ENCODE peak calls at places on chromosomes 7 and 10, in five cellular contexts. M is uterus, D is IMR-90, P is GM12878, Z is A549. E is an unnamed sample.

GRCh38 chr10:121559321-121559720 is 38.9 kb downstream of the FGFR2 start:
- DNase-seq in M (no peak), D (no peak), P (no peak), Z (no peak), E (no peak)

GRCh38 chr7:38382627-38383026 is 109.2 kb upstream of the TARP start:
- DNase-seq in M (no peak), D (peak; percentile 10), P (no peak), Z (no peak), E (no peak)

GRCh38 chr10:71810048-71810750 is 36.9 kb upstream of the VSIR start:
- DNase-seq in M (no peak), D (no peak), P (no peak), Z (no peak), E (no peak)

GRCh38 chr10:31728698-31729224 is 199.9 kb downstream of the ARHGAP12 start:
- DNase-seq in M (no peak), D (no peak), P (no peak), Z (no peak), E (no peak)

GRCh38 chr10:103792547-103792946 is 62.8 kb downstream of the SH3PXD2A start:
- DNase-seq in M (no peak), D (peak; percentile 69), P (no peak), Z (no peak), E (no peak)

GRCh38 chr10:132484922-132485321 is 52.7 kb upstream of the INPP5A start:
- DNase-seq in M (no peak), D (no peak), P (no peak), Z (no peak), E (no peak)

GRCh38 chr10:71038921-71039320 is 150.6 kb upstream of the PCBD1 start:
- DNase-seq in M (no peak), D (no peak), P (no peak), Z (no peak), E (no peak)

GRCh38 chr7:143882611-143883078 is 19.3 kb downstream of the TCAF1 start:
- DNase-seq in M (peak; percentile 64), D (peak; percentile 56), P (no peak), Z (no peak), E (peak; percentile 91)

GRCh38 chr10:17512341-17513001 is 58.1 kb upstream of the ST8SIA6 start:
- DNase-seq in M (peak; percentile 49), D (peak; percentile 98), P (no peak), Z (peak; percentile 91), E (no peak)

DNA sequence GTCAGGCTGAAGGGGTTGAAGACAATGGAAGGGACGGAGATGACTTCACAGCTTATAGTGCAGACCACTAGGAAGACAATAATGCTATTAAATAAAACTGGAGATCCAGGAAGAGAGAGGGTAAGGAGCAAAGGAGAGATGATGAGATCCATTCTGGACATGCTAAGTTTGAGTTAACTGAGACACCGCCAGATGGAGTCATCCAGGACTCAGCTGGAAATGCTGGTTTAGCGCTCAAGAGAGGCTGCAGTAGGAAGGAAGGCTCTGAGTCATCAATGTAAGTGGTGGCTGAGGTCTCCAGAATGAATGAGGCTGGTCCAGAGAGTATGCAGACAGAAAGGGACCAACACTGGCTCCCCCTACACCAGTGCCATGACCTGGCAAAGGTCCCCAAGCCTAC is 9.1 kb downstream of the GFRA1 start:
- DNase-seq in M (no peak), D (peak; percentile 10), P (no peak), Z (no peak), E (no peak)
- TF ChIP-seq CTCF in M (no peak), D (no peak), P (no peak), Z (no peak), E (no peak)

GRCh38 chr10:11876805-11877395 is 53.7 kb downstream of the PROSER2 start:
- DNase-seq in M (no peak), D (no peak), P (no peak), Z (no peak), E (no peak)

GRCh38 chr10:11875499-11876281 is 52.5 kb downstream of the PROSER2 start:
- DNase-seq in M (peak; percentile 53), D (peak; percentile 87), P (no peak), Z (peak; percentile 98), E (peak; percentile 89)

GRCh38 chr10:11875183-11875498 is 52.0 kb downstream of the PROSER2 start:
- DNase-seq in M (no peak), D (peak; percentile 6), P (no peak), Z (peak; percentile 57), E (no peak)

GRCh38 chr10:11877506-11877905 is 54.4 kb downstream of the PROSER2 start:
- DNase-seq in M (no peak), D (no peak), P (no peak), Z (no peak), E (no peak)

GRCh38 chr10:11874568-11875182 is 51.5 kb downstream of the PROSER2 start:
- DNase-seq in M (peak; percentile 42), D (peak; percentile 12), P (peak; percentile 8), Z (peak; percentile 65), E (no peak)
- TF ChIP-seq POLR2A in M (no peak), D (no peak), P (no peak), Z (no peak), E (no peak)

DNA sequence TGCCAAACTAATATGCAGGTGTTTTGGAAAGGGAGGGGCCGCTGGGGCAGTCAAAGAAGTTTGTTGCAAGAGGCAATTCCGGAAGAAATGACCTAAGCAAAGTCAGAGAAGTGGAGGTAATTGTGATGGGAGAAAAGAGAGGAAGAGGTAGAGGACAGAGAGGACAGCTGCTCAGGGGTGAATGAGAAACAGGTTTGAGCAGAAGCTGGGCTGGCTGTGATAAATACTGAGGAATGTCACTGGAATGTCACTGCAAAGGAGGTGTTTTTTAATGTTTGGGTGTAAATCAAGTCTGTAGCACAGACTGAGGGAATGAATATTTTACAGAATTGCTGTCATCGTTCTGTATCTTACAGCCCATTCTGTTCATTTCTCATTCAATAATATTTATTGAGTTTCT is 207.2 kb downstream of the DPP6 start:
- DNase-seq in M (no peak), D (no peak), P (no peak), Z (no peak), E (no peak)
- H3K4me3 ChIP-seq in M (no peak overlapping the region), D (no peak overlapping the region), P (no peak overlapping the region), Z (no peak overlapping the region), E (no peak overlapping the region)

GRCh38 chr10:102669206-102670064 is 25.2 kb downstream of the TRIM8 start:
- DNase-seq in M (no peak), D (peak; percentile 43), P (no peak), Z (peak; percentile 34), E (no peak)
- TF ChIP-seq CTCF in M (no peak), D (peak; percentile 14), P (peak; percentile 39), Z (peak; percentile 39), E (no peak)

GRCh38 chr7:148697950-148698396 is 730 bp upstream of the CUL1 start:
- DNase-seq in M (peak; percentile 44), D (peak; percentile 23), P (no peak), Z (no peak), E (no peak)

GRCh38 chr7:148700693-148701092 is 2.0 kb downstream of the CUL1 start:
- DNase-seq in M (no peak), D (peak; percentile 50), P (no peak), Z (peak; percentile 9), E (no peak)

GRCh38 chr7:148699772-148700629 is 1.3 kb downstream of the CUL1 start:
- DNase-seq in M (peak; percentile 15), D (peak; percentile 39), P (no peak), Z (peak; percentile 9), E (no peak)

GRCh38 chr7:148698397-148699023 is at the start of gene CUL1:
- DNase-seq in M (peak; percentile 82), D (peak; percentile 52), P (no peak), Z (peak; percentile 80), E (peak; percentile 97)

DNA sequence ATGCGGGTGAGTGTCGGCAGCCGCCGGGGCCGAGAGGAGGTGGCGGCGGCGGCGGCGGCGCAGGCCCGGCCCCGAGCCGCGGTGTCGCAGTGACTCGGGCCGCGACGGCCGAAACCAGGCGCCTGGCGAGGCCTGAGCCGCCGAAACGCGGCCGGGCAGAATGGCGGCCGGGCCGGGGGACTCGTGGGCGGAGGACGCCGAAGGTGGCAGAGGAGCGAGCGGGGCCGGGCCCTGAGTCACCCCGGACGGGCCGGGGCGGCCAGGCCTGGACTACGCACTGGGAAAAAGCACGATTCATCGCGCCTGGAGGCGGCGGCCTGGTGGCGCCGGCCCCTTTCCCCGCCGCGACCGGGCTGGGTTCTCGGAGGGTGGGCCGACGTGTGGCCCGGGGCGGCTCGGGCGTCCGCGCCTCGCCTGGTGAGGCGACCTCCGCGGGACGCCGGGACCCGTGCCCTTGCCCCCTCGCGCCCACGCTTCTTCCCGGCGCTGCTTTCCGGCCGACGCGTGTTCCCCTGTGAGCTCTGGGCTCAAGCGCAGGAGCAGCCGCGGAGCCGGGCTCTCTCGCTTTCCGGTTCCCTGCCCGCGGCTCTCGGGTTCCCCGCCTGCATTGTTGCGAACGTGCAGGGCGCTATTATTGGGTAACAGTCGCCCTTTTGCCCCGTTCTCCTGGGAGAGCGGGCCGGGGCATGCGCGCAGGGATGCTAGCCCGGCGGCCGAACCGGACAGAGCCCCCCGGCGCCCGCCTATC is 495 bp downstream of the CUL1 start:
- DNase-seq in M (peak; percentile 38), D (peak; percentile 45), P (no peak), Z (peak; percentile 46), E (peak; percentile 90)
- TF ChIP-seq POLR2A in M (no peak), D (no peak), P (peak; percentile 42), Z (peak; percentile 11), E (no peak)

E was measured in lower leg skin.